ENCODE peak calls at places on chromosomes 1 and 21, in eight cellular contexts. V is lower lobe of right lung, L is mucosa of gallbladder, R is psoas muscle, H is amniotic stem cell, P is amniotic epithelial cell, K is NCI-H1694 treated with DMSO at 0.1 percent for 48 hours, T is WTC11. Z is an unnamed sample.

GRCh38 chr1:31691951-31692350 is 11.9 kb downstream of the COL16A1 start:
- DNase-seq in V (no peak), L (no peak), R (no peak), H (no peak), P (no peak), K (no peak), T (no peak), Z (no peak)

GRCh38 chr1:208270679-208271111 is 26.5 kb upstream of the PLXNA2 start:
- DNase-seq in V (no peak), L (no peak), R (no peak), H (no peak), P (no peak), K (peak), T (no peak), Z (no peak)

GRCh38 chr1:183416850-183417690 is 1.1 kb downstream of the NMNAT2 start:
- DNase-seq in V (peak), L (peak), R (peak), H (no peak), P (peak), K (peak), T (peak), Z (peak)

GRCh38 chr21:35737899-35738341 is 322.4 kb downstream of the SETD4 start:
- DNase-seq in V (peak), L (peak), R (peak), H (no peak), P (peak), K (no peak), T (no peak), Z (no peak)

GRCh38 chr1:97875996-97876395 is 44.8 kb downstream of the DPYD start:
- DNase-seq in V (no peak), L (no peak), R (no peak), H (no peak), P (peak), K (no peak), T (no peak), Z (no peak)

GRCh38 chr1:117633423-117633822 is 27.6 kb downstream of the TENT5C start:
- DNase-seq in V (no peak), L (no peak), R (peak), H (no peak), P (no peak), K (no peak), T (no peak), Z (peak)

GRCh38 chr1:198437352-198437751 is 103.1 kb downstream of the ATP6V1G3 start:
- DNase-seq in V (no peak), L (no peak), R (no peak), H (no peak), P (peak), K (no peak), T (no peak), Z (no peak)

GRCh38 chr1:31848381-31848897 is 32.6 kb upstream of the SPOCD1 start:
- DNase-seq in V (no peak), L (no peak), R (no peak), H (no peak), P (no peak), K (no peak), T (no peak), Z (no peak)

GRCh38 chr1:218463194-218464156 is 118.3 kb downstream of the TGFB2 start:
- DNase-seq in V (peak), L (peak), R (peak), H (no peak), P (peak), K (no peak), T (no peak), Z (peak)

GRCh38 chr1:4173731-4174130 is 273.7 kb upstream of the C1orf174 start:
- DNase-seq in V (no peak), L (peak), R (no peak), H (no peak), P (no peak), K (no peak), T (no peak), Z (no peak)

GRCh38 chr1:151237678-151238466 is 16.7 kb upstream of the PSMD4 start:
- DNase-seq in V (no peak), L (no peak), R (no peak), H (no peak), P (no peak), K (no peak), T (no peak), Z (no peak)

GRCh38 chr1:177927021-177927596 is 42.7 kb downstream of the SEC16B start:
- DNase-seq in V (no peak), L (no peak), R (no peak), H (peak), P (peak), K (no peak), T (no peak), Z (no peak)

GRCh38 chr1:16012590-16013219 is 5.1 kb downstream of the HSPB7 start:
- DNase-seq in V (peak), L (peak), R (peak), H (no peak), P (peak), K (no peak), T (peak), Z (peak)

GRCh38 chr1:31880957-31881697 is 57.0 kb downstream of the PTP4A2 start:
- DNase-seq in V (no peak), L (no peak), R (no peak), H (no peak), P (no peak), K (no peak), T (no peak), Z (no peak)

GRCh38 chr1:56967900-56968832 is 2.4 kb upstream of the C8B start:
- DNase-seq in V (peak), L (peak), R (no peak), H (no peak), P (no peak), K (no peak), T (peak), Z (peak)

GRCh38 chr1:15492572-15492971 is 16.7 kb downstream of the CELA2B start:
- DNase-seq in V (no peak), L (no peak), R (no peak), H (no peak), P (no peak), K (no peak), T (no peak), Z (no peak)

GRCh38 chr1:94305704-94306103 is 68.3 kb upstream of the ARHGAP29 start:
- DNase-seq in V (no peak), L (no peak), R (no peak), H (no peak), P (peak), K (no peak), T (no peak), Z (no peak)

GRCh38 chr1:71908871-71909390 is 373.4 kb downstream of the NEGR1 start:
- DNase-seq in V (no peak), L (no peak), R (no peak), H (no peak), P (no peak), K (no peak), T (no peak), Z (no peak)

GRCh38 chr21:18318156-18318555 is 73.5 kb downstream of the CHODL start:
- DNase-seq in V (no peak), L (no peak), R (no peak), H (no peak), P (no peak), K (no peak), T (no peak), Z (no peak)

GRCh38 chr1:195495720-195496635 is 1112.3 kb downstream of the KCNT2 start:
- DNase-seq in V (no peak), L (no peak), R (no peak), H (no peak), P (no peak), K (no peak), T (peak), Z (no peak)

GRCh38 chr1:18883636-18884418 is 18.5 kb downstream of the ALDH4A1 start:
- DNase-seq in V (peak), L (peak), R (peak), H (peak), P (peak), K (peak), T (peak), Z (peak)

GRCh38 chr1:27513958-27514357 is 24.0 kb upstream of the WASF2 start:
- DNase-seq in V (peak), L (no peak), R (no peak), H (no peak), P (no peak), K (no peak), T (no peak), Z (no peak)